ENCODE peak calls at places on chromosomes 5 and 9, in nine cellular contexts. H is transverse colon, Z is A549, I is adrenal gland, T is HCT116, F is breast epithelium, Y is sigmoid colon, G is K562, K is IMR-90. U is an unnamed sample.

GRCh38 chr5:161432798-161433197 is 113.7 kb downstream of the GABRB2 start:
- DNase-seq in F (no peak), K (no peak), Z (no peak), T (no peak), H (no peak), G (no peak), Y (no peak), I (no peak), U (no peak)

GRCh38 chr9:100561256-100561655 is 16.6 kb upstream of the CAVIN4 start:
- DNase-seq in Y (no peak), T (no peak), G (no peak), K (peak; percentile 55), I (no peak), Z (no peak), F (no peak), H (no peak), U (no peak)

GRCh38 chr9:129879991-129880653 is 44.9 kb downstream of the USP20 start:
- DNase-seq in K (no peak), H (no peak), T (no peak), F (no peak), I (no peak), Y (no peak), Z (no peak), G (no peak), U (no peak)

GRCh38 chr5:43903129-43903528 is 300.1 kb downstream of the NNT start:
- DNase-seq in H (no peak), F (no peak), Y (no peak), Z (no peak), G (no peak), T (no peak), I (no peak), K (no peak), U (no peak)

GRCh38 chr9:89185980-89186379 is 7.4 kb upstream of the SHC3 start:
- DNase-seq in K (peak; percentile 29), I (peak; percentile 63), T (no peak), Z (no peak), F (no peak), Y (no peak), H (no peak), G (no peak), U (peak; percentile 55)

GRCh38 chr5:140223567-140223966 is 48.6 kb downstream of the CYSTM1 start:
- DNase-seq in Z (no peak), T (no peak), K (no peak), I (no peak), G (no peak), H (no peak), Y (no peak), F (no peak), U (no peak)

GRCh38 chr9:98726735-98727134 is 18.0 kb upstream of the GABBR2 start:
- DNase-seq in F (no peak), Y (no peak), H (no peak), T (no peak), G (no peak), K (peak; percentile 90), Z (no peak), I (peak; percentile 16), U (no peak)

GRCh38 chr5:12876541-12877298 is 972.5 kb upstream of the CTNND2 start:
- DNase-seq in Y (no peak), T (no peak), F (no peak), G (no peak), Z (no peak), I (no peak), H (no peak), K (no peak), U (no peak)

GRCh38 chr5:152689275-152689711 is 284.2 kb upstream of the NMUR2 start:
- DNase-seq in Y (no peak), K (no peak), F (no peak), I (no peak), G (no peak), H (no peak), Z (no peak), T (no peak), U (no peak)

GRCh38 chr9:22452415-22453010 is 5.9 kb downstream of the DMRTA1 start:
- DNase-seq in Z (peak; percentile 6), K (peak; percentile 31), T (peak; percentile 29), G (no peak), H (peak; percentile 54), Y (no peak), F (no peak), I (peak; percentile 19), U (no peak)

GRCh38 chr5:375921-376871 is 54.7 kb downstream of the AHRR start:
- DNase-seq in I (no peak), K (no peak), G (no peak), Z (no peak), H (peak; percentile 7), T (no peak), Y (peak; percentile 64), F (no peak), U (no peak)

GRCh38 chr9:114223564-114224246 is 68.4 kb downstream of the COL27A1 start:
- DNase-seq in Z (peak; percentile 67), Y (no peak), T (peak; percentile 51), H (no peak), K (peak; percentile 81), F (no peak), I (no peak), G (peak; percentile 20), U (peak; percentile 60)

GRCh38 chr5:58714046-58714445 is 131.2 kb downstream of the RAB3C start:
- DNase-seq in I (no peak), G (no peak), F (no peak), H (no peak), Y (no peak), K (no peak), Z (no peak), T (no peak), U (no peak)

GRCh38 chr5:52786937-52787599 is 648 bp upstream of the ITGA1 start:
- DNase-seq in Y (peak; percentile 67), G (no peak), T (peak; percentile 50), H (peak; percentile 64), I (no peak), Z (no peak), F (no peak), K (peak; percentile 31), U (no peak)

DNA sequence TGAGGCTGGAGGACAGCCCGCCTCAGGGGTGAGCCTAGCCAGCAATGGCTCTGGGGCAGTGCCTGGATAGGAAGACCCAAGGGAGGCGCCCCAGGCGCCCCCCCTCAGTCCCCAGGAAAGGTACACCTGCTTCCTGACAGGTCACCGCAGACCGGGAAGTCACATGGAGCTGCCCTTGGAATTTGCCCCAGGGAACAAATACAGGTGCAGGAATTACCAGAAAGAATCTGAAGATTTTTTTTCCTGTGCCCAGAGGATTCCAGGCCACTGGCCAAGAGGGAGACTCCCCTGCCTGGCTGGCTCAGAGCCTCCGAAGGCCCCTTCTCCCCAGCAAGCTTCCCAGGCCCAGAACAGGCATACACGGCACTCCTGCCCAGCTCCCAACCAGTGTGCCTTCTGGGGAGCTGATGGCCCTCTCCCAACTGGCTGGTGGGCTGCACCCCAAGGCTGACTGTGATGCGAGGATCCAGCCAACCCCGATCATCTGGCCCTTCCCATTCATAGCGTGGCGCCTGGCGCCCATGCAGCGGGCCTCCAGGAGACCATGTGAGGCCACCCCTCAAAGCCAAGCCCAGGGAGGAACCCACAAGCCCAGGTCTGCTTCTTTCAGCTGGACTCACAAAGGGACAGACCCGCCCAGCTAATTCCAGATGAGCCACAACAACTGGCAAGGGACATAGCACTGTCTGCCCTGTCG is 2.3 kb downstream of the TPRN start:
- DNase-seq in F (no peak), T (no peak), G (no peak), Y (no peak), K (no peak), I (no peak), H (peak; percentile 82), Z (no peak), U (no peak)
- TF ChIP-seq POLR2A in F (no peak), T (no peak), G (no peak), Y (no peak), K (no peak), I (no peak), H (peak; percentile 69), Z (no peak), U (no peak)

DNA sequence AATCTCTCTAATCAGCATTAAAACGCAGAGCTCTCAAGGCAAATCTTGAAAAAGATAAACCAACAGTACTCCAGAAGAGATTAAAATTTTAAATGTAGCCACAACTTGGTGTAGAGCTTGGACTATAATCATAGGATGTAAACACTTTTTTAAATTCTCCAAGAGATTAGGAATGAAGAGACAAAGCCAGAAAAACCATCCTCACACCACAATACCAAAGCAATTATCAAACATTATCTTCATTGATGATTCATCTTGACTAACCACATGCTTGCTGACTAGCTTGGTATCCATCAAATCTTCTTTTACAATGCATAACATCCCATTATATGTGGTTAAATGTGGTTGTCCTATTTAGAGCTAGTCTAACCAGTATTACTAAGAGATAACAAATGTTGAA is 815.1 kb downstream of the TLE1 start:
- DNase-seq in I (no peak), F (no peak), K (peak; percentile 89), G (no peak), Y (no peak), T (no peak), Z (no peak), H (no peak), U (no peak)
- TF ChIP-seq POLR2A in I (no peak), F (no peak), K (no peak), G (no peak), Y (no peak), T (no peak), Z (no peak), H (no peak), U (no peak)

GRCh38 chr5:94618493-94619328 is at the start of the genes KIAA0825 and SLF1:
- DNase-seq in G (peak; percentile 56), Y (peak; percentile 91), I (peak; percentile 90), T (peak; percentile 74), H (peak; percentile 90), F (peak; percentile 83), Z (peak; percentile 85), K (peak; percentile 84), U (peak; percentile 65)
- TF ChIP-seq POLR2A in G (peak; percentile 79), Y (peak; percentile 10), I (peak; percentile 46), T (no peak), H (peak; percentile 5), F (no peak), Z (peak; percentile 73), K (no peak), U (peak; percentile 87)

DNA sequence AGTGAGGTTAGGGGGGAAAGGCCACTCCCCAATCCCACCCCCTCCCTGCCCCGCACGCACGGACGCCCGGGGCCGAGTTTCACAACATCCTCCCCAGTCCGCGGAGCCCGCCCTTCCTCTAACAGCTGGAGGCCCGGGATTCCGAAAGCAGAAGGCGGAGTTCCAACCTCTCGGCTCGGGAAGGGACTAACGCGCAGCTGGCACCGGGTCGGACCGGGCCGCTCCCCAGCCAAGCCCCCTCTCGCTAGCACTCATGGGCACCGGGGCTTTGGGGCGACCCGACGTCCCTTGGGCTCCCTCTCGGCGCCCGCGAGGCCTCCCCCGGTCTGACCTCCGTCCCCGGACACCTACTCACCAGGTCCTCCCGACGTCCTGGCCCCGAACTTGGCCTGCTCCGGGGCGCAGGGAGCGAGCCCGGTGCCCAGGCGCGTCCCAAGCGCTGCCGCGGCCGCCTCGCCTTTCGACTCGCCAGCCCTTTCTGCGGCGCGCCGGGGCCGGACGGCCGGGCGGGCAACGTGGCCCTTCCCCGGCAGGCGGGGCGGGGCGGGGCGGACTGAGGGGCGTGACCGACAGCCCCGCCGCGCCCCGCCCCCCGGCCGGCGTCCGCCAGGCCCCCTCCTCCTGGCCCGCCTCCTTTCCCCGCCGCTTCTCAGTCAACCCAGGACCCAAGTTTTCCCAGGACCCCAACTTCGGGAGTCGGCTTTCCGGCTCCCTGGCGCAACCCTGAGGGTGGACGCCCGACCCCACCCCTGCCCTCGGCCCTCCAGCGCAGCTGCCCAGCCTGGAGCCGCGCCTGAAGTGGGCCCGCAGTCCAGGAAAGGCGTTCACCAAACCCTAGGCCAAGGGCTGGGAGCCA is at the start of gene MGAT1:
- DNase-seq in G (peak; percentile 93), K (peak; percentile 83), Y (peak; percentile 96), T (no peak), I (peak; percentile 90), F (peak; percentile 84), Z (peak; percentile 79), H (peak; percentile 89), U (peak; percentile 71)
- TF ChIP-seq POLR2A in G (peak; percentile 81), K (peak; percentile 96), Y (peak; percentile 39), T (peak; percentile 88), I (peak; percentile 86), F (peak; percentile 65), Z (peak; percentile 88), H (peak; percentile 84), U (peak; percentile 93)